ENCODE peak calls at places on chromosomes 13 and 19, in eight cellular contexts. F is activated T-cell treated with anti-CD3 and anti-CD28 coated beads, Interleukin-2, amount 50 U/mL, for 1 hour; O is AG09309; D is C1 segment of cervical spinal cord; X is BJ; C is K562; L is astrocyte of the spinal cord; Q is endodermal cell. A is an unnamed sample.

GRCh38 chr13:66114127-66114526 is 1116.0 kb downstream of the PCDH9 start:
- DNase-seq in F (no peak), O (peak), D (no peak), X (peak), C (no peak), L (no peak), Q (no peak), A (no peak)

GRCh38 chr19:57452307-57452706 is 4.6 kb downstream of the VN1R1 start:
- DNase-seq in F (no peak), O (no peak), D (no peak), X (no peak), C (no peak), L (no peak), Q (no peak), A (no peak)

GRCh38 chr13:90105276-90105675 is 1242.2 kb upstream of the MIR17HG start:
- DNase-seq in F (no peak), O (no peak), D (no peak), X (peak), C (no peak), L (peak), Q (no peak), A (no peak)

GRCh38 chr19:47697863-47698609 is 15.2 kb upstream of the EHD2 start:
- DNase-seq in F (peak), O (peak), D (peak), X (no peak), C (peak), L (peak), Q (peak), A (peak)

GRCh38 chr19:33487901-33488817 is 33.4 kb downstream of the PEPD start:
- DNase-seq in F (no peak), O (no peak), D (no peak), X (no peak), C (no peak), L (no peak), Q (no peak), A (no peak)

GRCh38 chr19:48878219-48879024 is 6.2 kb downstream of the PPP1R15A start:
- DNase-seq in F (peak), O (no peak), D (no peak), X (no peak), C (peak), L (no peak), Q (no peak), A (no peak)

GRCh38 chr13:43284162-43284561 is 260.8 kb downstream of the DNAJC15 start:
- DNase-seq in F (no peak), O (no peak), D (no peak), X (no peak), C (no peak), L (peak), Q (no peak), A (no peak)

GRCh38 chr13:110332750-110333149 is 25.7 kb downstream of the COL4A2 start:
- DNase-seq in F (no peak), O (no peak), D (no peak), X (no peak), C (no peak), L (peak), Q (no peak), A (no peak)

GRCh38 chr13:36282818-36283432 is 14.7 kb downstream of the CCDC169 start:
- DNase-seq in F (no peak), O (no peak), D (no peak), X (no peak), C (peak), L (peak), Q (no peak), A (peak)